ENCODE peak calls at places on chromosomes 16 and 17, in nine cellular contexts. K is IMR-90, O is astrocyte of the cerebellum, D is tibial nerve, I is body of pancreas, B is transverse colon, Z is HFF-Myc, C is GM06990, Y is lung. U is an unnamed sample.

GRCh38 chr17:58181796-58182195 is 10.7 kb upstream of the EPX start:
- DNase-seq in I (no peak), O (no peak), C (no peak), D (no peak), K (no peak), B (no peak), Z (no peak), Y (no peak), U (no peak)

GRCh38 chr17:49935526-49936210 is 33.3 kb upstream of the DLX4 start:
- DNase-seq in D (no peak), C (no peak), Z (no peak), B (no peak), O (no peak), Y (no peak), I (no peak), K (no peak), U (no peak)

GRCh38 chr16:19143241-19143640 is 24.8 kb upstream of the SYT17 start:
- DNase-seq in Y (no peak), D (no peak), Z (no peak), B (no peak), C (no peak), K (no peak), O (no peak), I (no peak), U (no peak)

GRCh38 chr16:85484337-85485295 is 128.5 kb upstream of the GSE1 start:
- DNase-seq in Z (no peak), B (no peak), I (no peak), K (no peak), D (no peak), C (no peak), O (no peak), Y (peak; percentile 90), U (no peak)

GRCh38 chr17:41464682-41465081 is 2.5 kb downstream of the KRT32 start:
- DNase-seq in B (no peak), O (peak; percentile 83), C (no peak), Y (peak; percentile 88), I (no peak), Z (peak; percentile 58), D (peak; percentile 23), K (peak; percentile 91), U (peak; percentile 89)

GRCh38 chr16:55077231-55077630 is 146.6 kb downstream of the IRX5 start:
- DNase-seq in D (no peak), C (no peak), B (no peak), Z (peak; percentile 39), I (no peak), K (no peak), O (no peak), Y (no peak), U (peak; percentile 42)

GRCh38 chr17:6347776-6348175 is 87.1 kb downstream of the AIPL1 start:
- DNase-seq in Y (no peak), O (no peak), K (no peak), D (no peak), C (no peak), B (no peak), I (no peak), Z (no peak), U (no peak)

GRCh38 chr17:61309857-61310256 is 89.8 kb upstream of the TBX2 start:
- DNase-seq in O (peak; percentile 50), Z (peak; percentile 73), I (no peak), D (no peak), C (no peak), Y (no peak), K (peak; percentile 92), B (no peak), U (peak; percentile 76)

GRCh38 chr17:57986841-57987581 is 1.0 kb downstream of the VEZF1 start:
- DNase-seq in B (peak; percentile 46), Z (no peak), K (peak; percentile 91), O (peak; percentile 64), C (no peak), Y (peak; percentile 43), D (no peak), I (peak; percentile 50), U (no peak)

GRCh38 chr17:77428901-77429734 is 288.3 kb downstream of the SEC14L1 start:
- DNase-seq in B (no peak), D (no peak), K (no peak), I (no peak), Y (no peak), O (no peak), Z (no peak), C (no peak), U (no peak)

GRCh38 chr17:81523139-81524062 is 4.8 kb upstream of the FSCN2 start:
- DNase-seq in Y (no peak), D (no peak), K (peak; percentile 21), Z (no peak), C (no peak), O (no peak), I (no peak), B (no peak), U (peak; percentile 45)

GRCh38 chr17:80817861-80818260 is 173.8 kb upstream of the CHMP6 start:
- DNase-seq in D (no peak), I (no peak), Y (no peak), O (no peak), Z (no peak), B (no peak), C (no peak), K (peak; percentile 76), U (no peak)

GRCh38 chr17:83079766-83080616 is 582 bp downstream of the METRNL start:
- DNase-seq in I (no peak), B (no peak), D (no peak), C (no peak), Z (no peak), Y (no peak), K (no peak), O (no peak), U (no peak)

GRCh38 chr17:50883850-50884291 is 17.7 kb upstream of the TOB1 start:
- DNase-seq in D (no peak), B (peak; percentile 47), Y (peak; percentile 46), C (no peak), Z (no peak), O (no peak), K (no peak), I (no peak), U (no peak)

GRCh38 chr16:52456368-52456767 is 90.6 kb downstream of the TOX3 start:
- DNase-seq in O (no peak), C (no peak), I (no peak), D (no peak), Y (no peak), B (no peak), Z (no peak), K (no peak), U (no peak)

GRCh38 chr17:49218941-49219913 is 8.7 kb downstream of the ABI3 start:
- DNase-seq in Z (no peak), I (no peak), B (peak; percentile 56), Y (no peak), K (no peak), O (no peak), C (peak; percentile 77), D (no peak), U (no peak)

GRCh38 chr17:9987779-9988585 is 82.9 kb upstream of the RCVRN start:
- DNase-seq in D (no peak), B (peak; percentile 21), K (peak; percentile 21), C (peak; percentile 32), I (peak; percentile 19), Z (no peak), Y (no peak), O (no peak), U (no peak)

GRCh38 chr16:66293207-66293735 is 73.2 kb upstream of the CDH5 start:
- DNase-seq in Z (no peak), O (no peak), C (no peak), D (no peak), B (no peak), Y (no peak), I (no peak), K (no peak), U (no peak)

GRCh38 chr17:38637951-38638350 is 32.2 kb upstream of the SRCIN1 start:
- DNase-seq in O (no peak), I (no peak), D (no peak), K (no peak), B (no peak), C (no peak), Y (no peak), Z (no peak), U (no peak)

DNA sequence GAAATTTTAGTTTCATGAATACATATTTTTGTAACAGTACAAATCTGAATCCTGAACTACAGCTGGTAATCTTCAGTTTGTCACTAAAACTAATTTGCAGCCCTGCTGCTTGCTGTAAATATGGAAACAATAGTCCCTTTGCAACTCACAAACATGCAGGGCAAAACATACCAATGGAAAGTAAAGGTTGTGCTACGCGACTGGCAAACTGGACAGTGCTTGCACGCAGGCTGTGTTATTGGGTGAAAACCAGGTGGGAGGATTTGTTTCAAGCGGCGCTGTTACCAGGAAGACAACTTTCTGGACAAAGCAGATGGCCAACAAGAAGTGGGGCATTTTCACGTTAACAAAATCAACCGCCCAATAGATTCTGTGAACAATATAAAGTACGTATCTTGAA is 93.5 kb downstream of the CDYL2 start:
- DNase-seq in K (no peak), O (no peak), Y (no peak), Z (no peak), I (no peak), D (no peak), C (peak; percentile 18), B (no peak), U (no peak)
- H3K4me3 ChIP-seq in K (no peak overlapping the region), O (no peak overlapping the region), Y (no peak overlapping the region), Z (no peak overlapping the region), I (no peak overlapping the region), D (no peak overlapping the region), C (peak overlapping the region; percentile 29), B (no peak overlapping the region), U (no peak overlapping the region)

GRCh38 chr16:87575027-87575804 is 27.1 kb upstream of the JPH3 start:
- DNase-seq in O (no peak), Z (no peak), B (no peak), D (no peak), I (no peak), Y (no peak), C (no peak), K (no peak), U (no peak)
- TF ChIP-seq CTCF in O (peak; percentile 2), Z (no peak), B (no peak), D (no peak), I (no peak), Y (no peak), C (no peak), K (no peak), U (no peak)

DNA sequence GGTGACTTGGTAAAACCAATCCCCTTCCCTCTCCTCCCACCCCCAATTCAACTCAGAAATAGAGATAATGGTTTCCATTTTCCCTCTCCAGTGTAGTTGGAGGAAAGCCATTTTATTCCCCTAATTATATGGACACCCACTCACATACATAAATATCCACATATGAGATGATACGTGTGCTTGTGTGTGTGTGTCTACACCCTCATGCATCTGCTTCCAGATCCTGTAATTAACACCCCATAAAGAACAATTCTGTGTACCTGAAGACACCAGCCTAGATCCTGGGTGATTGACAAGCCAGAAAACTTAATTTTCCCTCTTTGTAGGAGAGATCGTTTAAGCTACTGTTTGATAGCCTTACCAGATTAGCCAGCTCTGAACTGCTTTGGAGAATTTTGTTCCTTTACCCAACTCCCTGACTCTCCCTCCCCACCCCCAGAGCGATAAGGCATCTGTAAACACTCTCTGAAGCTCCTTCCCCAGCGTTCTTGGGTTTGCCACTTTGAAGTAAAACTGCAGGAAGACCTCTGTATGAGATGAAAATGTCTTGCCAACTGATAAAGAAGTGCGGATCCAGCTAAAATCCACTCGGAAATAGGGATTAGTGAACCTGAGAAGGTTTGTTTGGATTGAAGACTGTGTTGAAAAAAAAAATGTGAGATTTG is 175.7 kb downstream of the RGS9 start:
- DNase-seq in O (no peak), Z (no peak), D (no peak), K (no peak), C (no peak), Y (no peak), B (no peak), I (no peak), U (no peak)
- H3K4me3 ChIP-seq in O (no peak overlapping the region), Z (no peak overlapping the region), D (no peak overlapping the region), K (no peak overlapping the region), C (no peak overlapping the region), Y (no peak overlapping the region), B (no peak overlapping the region), I (no peak overlapping the region), U (no peak overlapping the region)

GRCh38 chr17:68910256-68910705 is 44.9 kb downstream of the ABCA8 start:
- DNase-seq in K (peak; percentile 4), O (no peak), D (no peak), B (no peak), I (no peak), C (no peak), Y (no peak), Z (no peak), U (no peak)
- TF ChIP-seq CTCF in K (no peak), O (no peak), D (no peak), B (no peak), I (no peak), C (no peak), Y (no peak), Z (no peak), U (no peak)

U was measured in AG09309.